ENCODE peak calls at places on chromosomes 5 and 9, in four cellular contexts. X is HepG2, H is GM12878, P is SK-N-SH. S is an unnamed sample.
A peak's percentile ranks its signal among the peaks of the same experiment; 100 is the strongest.

GRCh38 chr5:123628860-123629544 is 117.0 kb downstream of the CSNK1G3 start:
- DNase-seq in X (no peak), H (no peak), P (peak; percentile 4), S (no peak)

GRCh38 chr5:151101151-151101550 is 20.3 kb upstream of the TNIP1 start:
- DNase-seq in X (no peak), H (no peak), P (no peak), S (no peak)

GRCh38 chr5:81202652-81203051 is 30.5 kb upstream of the CKMT2 start:
- DNase-seq in X (no peak), H (no peak), P (no peak), S (no peak)

GRCh38 chr5:37015795-37016666 is 139.5 kb downstream of the NIPBL start:
- DNase-seq in X (no peak), H (no peak), P (peak; percentile 3), S (no peak)

GRCh38 chr5:77211013-77211690 is 672 bp downstream of the PDE8B start:
- DNase-seq in X (no peak), H (no peak), P (peak; percentile 79), S (no peak)

GRCh38 chr5:58294598-58295298 is 165.1 kb downstream of the PLK2 start:
- DNase-seq in X (no peak), H (peak; percentile 8), P (no peak), S (no peak)

GRCh38 chr5:144567416-144567770 is 396.7 kb downstream of the KCTD16 start:
- DNase-seq in X (no peak), H (no peak), P (no peak), S (no peak)

GRCh38 chr9:129237195-129237611 is 59.1 kb upstream of the IER5L start:
- DNase-seq in X (no peak), H (no peak), P (no peak), S (peak; percentile 37)

GRCh38 chr9:117916291-117916690 is 212.1 kb downstream of the TLR4 start:
- DNase-seq in X (no peak), H (no peak), P (no peak), S (no peak)

GRCh38 chr5:154220625-154221024 is 30.1 kb downstream of the GALNT10 start:
- DNase-seq in X (no peak), H (no peak), P (no peak), S (peak; percentile 28)

GRCh38 chr5:61823796-61824195 is 482.2 kb upstream of the KIF2A start:
- DNase-seq in X (no peak), H (no peak), P (no peak), S (no peak)

GRCh38 chr5:87877495-87877894 is 391.1 kb downstream of the TMEM161B start:
- DNase-seq in X (no peak), H (no peak), P (no peak), S (no peak)

GRCh38 chr5:149038336-149039075 is 24.4 kb downstream of the SH3TC2 start:
- DNase-seq in X (no peak), H (no peak), P (no peak), S (peak; percentile 17)

GRCh38 chr9:88108779-88109178 is 29.5 kb downstream of the SPATA31C2 start:
- DNase-seq in X (no peak), H (no peak), P (no peak), S (no peak)

GRCh38 chr5:141503699-141504098 is 14.8 kb downstream of the PCDHGC5 start:
- DNase-seq in X (no peak), H (no peak), P (no peak), S (no peak)

GRCh38 chr9:111743275-111743674 is 51.5 kb downstream of the SHOC1 start:
- DNase-seq in X (peak; percentile 6), H (no peak), P (no peak), S (peak; percentile 45)

GRCh38 chr9:130864541-130864940 is 29.5 kb downstream of the ABL1 start:
- DNase-seq in X (no peak), H (no peak), P (no peak), S (no peak)

GRCh38 chr9:95753762-95754465 is 121.6 kb upstream of the ERCC6L2 start:
- DNase-seq in X (no peak), H (no peak), P (peak; percentile 72), S (no peak)

GRCh38 chr9:78860806-78861475 is 564.0 kb downstream of the PSAT1 start:
- DNase-seq in X (no peak), H (no peak), P (no peak), S (no peak)

GRCh38 chr5:44387391-44387790 is 1.8 kb downstream of the FGF10 start:
- DNase-seq in X (no peak), H (no peak), P (no peak), S (no peak)

GRCh38 chr5:176837707-176838115 is 27.4 kb downstream of the UNC5A start:
- DNase-seq in X (peak; percentile 78), H (no peak), P (no peak), S (peak; percentile 83)

GRCh38 chr9:77712533-77713130 is 64.5 kb upstream of the GNA14 start:
- DNase-seq in X (peak; percentile 20), H (no peak), P (no peak), S (peak; percentile 17)

GRCh38 chr5:93782978-93783377 is 41.6 kb upstream of the POU5F2 start:
- DNase-seq in X (no peak), H (no peak), P (no peak), S (no peak)

GRCh38 chr9:137247916-137248175 is 3.2 kb upstream of the STPG3 start:
- DNase-seq in X (no peak), H (no peak), P (no peak), S (no peak)

GRCh38 chr9:107269681-107270080 is 13.4 kb upstream of the RAD23B start:
- DNase-seq in X (peak; percentile 87), H (no peak), P (no peak), S (no peak)

GRCh38 chr9:135485832-135486231 is 6.2 kb downstream of the PPP1R26 start:
- DNase-seq in X (no peak), H (no peak), P (no peak), S (no peak)

GRCh38 chr9:122978586-122978985 is 37.8 kb downstream of the RABGAP1 start:
- DNase-seq in X (no peak), H (no peak), P (no peak), S (no peak)

GRCh38 chr5:40503438-40503837 is 176.3 kb upstream of the PTGER4 start:
- DNase-seq in X (no peak), H (no peak), P (no peak), S (no peak)

GRCh38 chr5:129899454-129899853 is 4.8 kb upstream of the CHSY3 start:
- DNase-seq in X (no peak), H (no peak), P (no peak), S (peak; percentile 19)

GRCh38 chr9:134349941-134350340 is 23.7 kb downstream of the RXRA start:
- DNase-seq in X (no peak), H (no peak), P (peak; percentile 96), S (no peak)

GRCh38 chr9:134348404-134349155 is 22.3 kb downstream of the RXRA start:
- DNase-seq in X (no peak), H (no peak), P (no peak), S (no peak)

GRCh38 chr9:134351777-134352176 is 25.5 kb downstream of the RXRA start:
- DNase-seq in X (no peak), H (no peak), P (no peak), S (no peak)

GRCh38 chr9:134352247-134352933 is 26.1 kb downstream of the RXRA start:
- DNase-seq in X (no peak), H (no peak), P (no peak), S (no peak)

DNA sequence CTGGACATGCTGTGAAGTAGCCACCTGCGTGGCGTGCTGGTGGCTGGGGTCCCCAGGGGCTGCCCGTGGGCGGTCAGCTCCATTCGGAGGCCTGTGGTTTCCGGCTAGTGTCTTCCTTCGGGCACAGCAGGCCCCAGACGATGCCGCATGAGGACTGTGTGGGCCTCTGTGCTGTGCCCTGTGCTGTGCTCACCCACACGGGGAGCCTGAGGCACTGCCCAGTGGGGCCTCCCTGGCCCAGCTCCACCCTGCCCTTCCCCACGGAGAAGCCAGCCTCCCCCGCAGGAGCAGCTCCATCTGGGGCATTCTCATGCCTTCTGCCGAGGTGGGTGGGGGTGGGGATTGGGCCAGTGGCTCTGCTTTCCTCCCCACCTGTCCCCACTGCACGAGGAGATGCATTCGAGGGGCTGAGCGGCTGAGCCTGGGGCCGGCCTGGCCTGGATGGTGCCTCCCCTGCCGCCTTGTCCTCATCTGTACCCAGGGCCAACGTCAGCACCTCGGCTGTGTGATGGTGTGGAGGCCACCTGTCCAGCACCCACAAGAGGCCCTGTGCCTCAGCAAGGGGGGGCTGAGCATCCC is 24.2 kb downstream of the RXRA start:
- DNase-seq in X (no peak), H (no peak), P (peak; percentile 70), S (no peak)
- TF ChIP-seq EP300 in X (no peak), H (no peak), P (no peak), S (no peak)

GRCh38 chr5:172002840-172003512 is 3.5 kb downstream of the FBXW11 start:
- DNase-seq in X (no peak), H (no peak), P (peak; percentile 14), S (no peak)
- TF ChIP-seq PBX3 in X (no peak), H (no peak), P (no peak), S (no peak)

GRCh38 chr5:179699640-179700298 is 1.0 kb downstream of the CANX start:
- DNase-seq in X (peak; percentile 57), H (no peak), P (peak; percentile 48), S (peak; percentile 52)

GRCh38 chr5:179697108-179697507 is 1.7 kb upstream of the CANX start:
- DNase-seq in X (no peak), H (no peak), P (no peak), S (no peak)

GRCh38 chr5:179698935-179699639 is at the start of gene CANX:
- DNase-seq in X (no peak), H (no peak), P (no peak), S (peak; percentile 44)

GRCh38 chr5:179696605-179697004 is 2.2 kb upstream of the CANX start:
- DNase-seq in X (no peak), H (no peak), P (no peak), S (no peak)

DNA sequence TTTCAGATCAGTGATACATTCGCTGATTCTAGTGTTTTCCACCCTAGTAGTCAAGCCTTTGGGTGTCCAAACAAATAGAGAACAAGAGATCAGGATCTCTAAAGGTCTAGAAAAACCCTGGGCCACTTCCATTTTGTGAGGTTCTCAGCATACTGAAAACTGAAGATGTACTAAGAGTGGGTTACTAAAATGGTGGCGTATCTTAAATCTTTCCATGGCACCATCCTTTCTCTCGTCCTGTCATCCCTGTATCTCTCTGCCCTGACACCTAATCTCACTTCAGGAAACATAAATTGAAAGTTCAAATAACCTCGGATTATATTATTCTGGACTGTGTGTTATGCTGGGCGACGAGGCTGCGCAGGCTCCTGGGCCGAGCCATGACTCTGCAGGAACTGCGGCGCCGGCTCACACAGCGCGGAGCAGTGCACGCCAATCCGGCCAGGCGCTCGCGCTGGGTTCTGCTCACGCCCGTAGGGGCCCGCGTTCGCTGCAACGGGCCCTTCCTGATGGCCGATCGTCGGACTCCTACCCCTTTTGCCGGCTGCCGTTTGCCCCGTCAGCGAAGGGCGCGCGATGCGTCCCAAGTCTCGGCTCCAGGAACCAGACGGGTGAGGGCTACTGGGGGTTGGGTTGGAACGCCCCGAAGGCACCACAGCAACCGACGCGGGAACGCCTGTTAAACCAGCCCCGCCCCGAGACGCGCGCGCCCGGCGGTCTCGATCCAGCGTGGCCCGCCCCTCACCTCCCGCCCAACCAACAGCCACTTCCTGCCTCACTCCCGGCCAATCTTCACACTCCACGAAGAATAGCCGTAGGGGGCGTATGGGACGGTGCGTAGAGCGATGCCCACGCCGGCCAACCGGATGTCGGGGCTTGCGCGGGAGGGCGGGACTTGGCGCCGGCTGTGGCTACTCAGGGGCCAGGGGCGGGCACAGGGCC is 503 bp upstream of the CANX start:
- DNase-seq in X (peak; percentile 98), H (peak; percentile 96), P (peak; percentile 100), S (peak; percentile 99)
- TF ChIP-seq EP300 in X (peak; percentile 24), H (no peak), P (no peak), S (no peak)

DNA sequence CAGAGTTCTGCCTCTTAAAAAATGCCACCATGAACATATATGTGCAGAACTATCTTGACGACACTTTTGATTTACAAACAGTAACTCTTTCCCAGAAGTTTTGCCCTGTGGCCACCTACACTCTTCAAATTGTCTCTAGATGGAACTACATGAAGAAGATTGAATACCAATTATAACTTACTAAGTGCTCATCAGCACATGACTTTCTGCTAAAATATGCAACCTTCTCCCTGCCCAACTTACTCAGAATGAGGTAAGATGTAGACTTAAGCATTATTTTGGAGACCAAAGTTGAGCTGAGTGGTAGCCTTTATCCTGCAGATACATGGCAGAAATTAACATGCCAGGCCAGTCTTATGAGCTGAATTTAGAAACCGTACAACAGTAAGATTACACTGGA is 105.4 kb downstream of the SEMA5A start:
- DNase-seq in X (no peak), H (no peak), P (no peak), S (no peak)
- TF ChIP-seq PBX3 in X (no peak), H (no peak), P (peak; percentile 56), S (no peak)

S was measured in A549.